ENCODE peak calls at places on chromosome 3, in six cellular contexts. X, R, J, P, C and U are unnamed samples. For H3K36me3 and H3K4me1, the result is how much of the 10 kb centered on the place peaks cover.

GRCh38 chr3:38370149-38370548 is 23.6 kb downstream of the XYLB start:
- DNase-seq in C (no peak), X (no peak), R (no peak), J (no peak), P (no peak), U (no peak)

GRCh38 chr3:149784064-149784704 is 8.2 kb downstream of the ANKUB1 start:
- DNase-seq in J (no peak), P (no peak), C (no peak), X (peak), R (no peak), U (no peak)

GRCh38 chr3:61740494-61740893 is 179.1 kb downstream of the PTPRG start:
- DNase-seq in J (no peak), P (no peak), X (no peak), C (no peak), R (no peak), U (no peak)

GRCh38 chr3:195031574-195032003 is 239.4 kb downstream of the XXYLT1 start:
- DNase-seq in P (no peak), R (no peak), C (no peak), J (no peak), X (no peak), U (no peak)

GRCh38 chr3:192169332-192169915 is 557.9 kb downstream of the FGF12 start:
- DNase-seq in C (no peak), J (no peak), P (no peak), X (no peak), R (no peak), U (no peak)

GRCh38 chr3:16849240-16849639 is 35.5 kb upstream of the PLCL2 start:
- DNase-seq in R (peak), J (peak), C (peak), P (peak), X (peak), U (peak)

GRCh38 chr3:44429459-44429858 is 48.0 kb downstream of the ZNF445 start:
- DNase-seq in X (no peak), P (no peak), R (no peak), J (no peak), C (no peak), U (no peak)

GRCh38 chr3:189947068-189947467 is 173.6 kb downstream of the P3H2 start:
- DNase-seq in X (no peak), R (no peak), J (no peak), C (no peak), P (no peak), U (no peak)

GRCh38 chr3:113606539-113607218 is 74.3 kb downstream of the SIDT1 start:
- DNase-seq in R (no peak), C (no peak), P (no peak), X (no peak), J (no peak), U (no peak)

GRCh38 chr3:111269782-111270181 is 198.2 kb downstream of the NECTIN3 start:
- DNase-seq in X (no peak), C (no peak), R (no peak), J (no peak), P (no peak), U (no peak)

DNA sequence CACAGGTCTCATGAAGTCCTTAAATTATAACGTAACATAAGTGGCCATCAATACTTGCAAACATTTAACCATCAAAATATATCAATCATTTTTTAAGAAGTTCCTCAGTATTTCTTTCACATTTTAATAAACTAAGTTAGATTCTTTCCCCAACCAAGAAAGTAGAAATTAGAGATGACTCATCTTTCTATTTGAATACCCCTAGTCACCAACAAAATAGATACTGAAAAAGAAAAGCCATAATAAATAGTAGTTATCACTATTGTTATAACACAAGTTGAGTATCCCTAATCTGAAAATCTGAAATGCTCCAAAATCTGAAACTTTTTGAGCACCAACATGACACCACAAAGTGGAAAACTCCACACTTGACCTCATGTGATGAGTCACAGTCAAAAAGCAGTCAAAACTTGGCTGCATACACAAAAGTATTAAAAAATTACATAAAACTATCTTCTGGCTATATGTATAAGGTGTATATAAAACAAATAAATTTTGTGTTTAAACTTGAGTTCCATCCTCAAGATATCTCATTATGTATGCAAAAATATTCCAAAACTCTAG is 3.7 kb downstream of the SHQ1 start:
- DNase-seq in P (no peak), C (no peak), R (no peak), X (peak), J (no peak), U (no peak)
- H3K36me3 ChIP-seq in P (under half), C (under half), R (under half), X (under half), J (under half), U (under half)

GRCh38 chr3:25456723-25457122 is 28.7 kb downstream of the RARB start:
- DNase-seq in J (no peak), P (no peak), C (no peak), R (no peak), X (no peak), U (no peak)

GRCh38 chr3:25458420-25458814 is 30.4 kb downstream of the RARB start:
- DNase-seq in X (no peak), P (no peak), J (no peak), R (no peak), C (no peak), U (no peak)

GRCh38 chr3:25455316-25456232 is 27.5 kb downstream of the RARB start:
- DNase-seq in P (peak), X (no peak), R (peak), J (no peak), C (no peak), U (no peak)

GRCh38 chr3:25460751-25461150 is 32.7 kb downstream of the RARB start:
- DNase-seq in P (no peak), J (no peak), R (no peak), C (no peak), X (no peak), U (no peak)

DNA sequence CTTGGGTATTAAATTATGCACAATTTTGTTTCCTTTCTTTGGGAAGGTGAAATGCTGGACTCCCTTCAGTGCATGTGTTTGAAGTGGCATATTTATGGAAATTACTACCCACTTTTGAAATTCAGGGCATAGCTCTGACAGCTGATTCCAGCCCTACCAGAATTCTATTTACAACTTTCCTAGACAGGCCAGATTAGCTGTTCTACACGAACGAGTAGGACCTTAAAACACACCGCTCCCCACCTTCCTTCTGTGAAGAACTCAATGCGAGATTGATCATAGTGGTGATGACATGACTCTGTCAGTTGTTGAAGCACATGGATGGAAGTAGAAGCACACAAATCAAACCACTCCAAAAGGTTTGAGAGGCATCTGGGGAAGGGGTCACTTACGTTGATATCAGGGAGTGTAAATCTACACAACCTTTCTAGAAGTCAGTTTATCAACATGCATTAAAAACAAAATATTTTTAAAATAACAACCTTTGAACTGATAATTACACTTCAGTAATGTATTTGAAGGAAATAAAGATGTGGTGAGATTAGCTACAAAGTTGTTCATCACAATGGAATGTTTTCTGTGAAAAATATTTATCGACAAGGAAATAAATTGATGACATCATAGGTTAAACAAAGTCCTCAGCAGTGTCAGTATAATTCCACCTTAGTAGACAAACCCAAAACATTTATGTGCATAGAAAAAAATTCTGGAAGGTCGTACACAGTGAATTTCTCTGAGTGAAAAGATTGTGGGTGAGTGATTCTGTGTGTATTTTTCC is 29.8 kb downstream of the RARB start:
- DNase-seq in J (no peak), R (no peak), X (peak), P (no peak), C (no peak), U (no peak)
- H3K27ac ChIP-seq in J (peak), R (peak), X (no peak), P (peak), C (no peak), U (peak)

DNA sequence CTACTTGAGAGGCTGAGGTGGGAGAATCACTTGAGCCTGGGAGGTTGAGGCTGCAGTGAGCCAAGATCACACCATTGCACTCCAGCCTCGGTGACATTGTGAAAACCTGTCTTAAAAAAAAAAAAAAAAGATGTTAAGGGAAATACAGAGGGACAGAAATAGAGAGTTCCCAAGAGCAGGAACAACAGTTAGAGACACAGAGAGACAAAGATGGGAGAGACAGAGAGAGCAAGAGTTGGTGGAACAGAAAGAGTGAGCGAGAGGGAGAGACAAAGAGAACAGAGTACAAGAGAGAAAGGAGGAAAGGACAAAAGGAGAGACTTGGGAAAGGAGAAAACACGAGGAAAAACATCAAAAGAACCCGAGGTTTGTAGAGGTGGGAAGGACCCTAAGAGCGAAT is 35.8 kb downstream of the BHLHE40 start:
- DNase-seq in R (no peak), C (no peak), J (no peak), X (no peak), P (no peak), U (no peak)
- H3K4me1 ChIP-seq in R (half or more), C (under half), J (under half), X (under half), P (under half), U (under half)

GRCh38 chr3:66400381-66401156 is 100.3 kb downstream of the LRIG1 start:
- DNase-seq in R (no peak), P (no peak), X (no peak), C (no peak), J (no peak), U (no peak)

GRCh38 chr3:66399529-66400232 is 101.1 kb downstream of the LRIG1 start:
- DNase-seq in R (no peak), P (no peak), J (no peak), C (no peak), X (no peak), U (no peak)

GRCh38 chr3:66397745-66398144 is 103.1 kb downstream of the LRIG1 start:
- DNase-seq in C (no peak), J (no peak), P (no peak), R (no peak), X (peak), U (no peak)

GRCh38 chr3:66396888-66397287 is 103.9 kb downstream of the LRIG1 start:
- DNase-seq in R (no peak), X (no peak), C (no peak), J (no peak), P (no peak), U (no peak)

GRCh38 chr3:66398228-66399025 is 102.4 kb downstream of the LRIG1 start:
- DNase-seq in J (no peak), X (peak), C (no peak), P (no peak), R (no peak), U (no peak)
- H3K36me3 ChIP-seq in J (under half), X (half or more), C (under half), P (under half), R (half or more), U (under half)

GRCh38 chr3:150783334-150783733 is 20.4 kb upstream of the SIAH2 start:
- DNase-seq in P (no peak), J (no peak), R (no peak), X (no peak), C (no peak), U (no peak)

GRCh38 chr3:150783920-150784746 is 21.2 kb upstream of the SIAH2 start:
- DNase-seq in P (no peak), X (no peak), J (no peak), R (no peak), C (no peak), U (no peak)

GRCh38 chr3:150784747-150785125 is 21.8 kb upstream of the SIAH2 start:
- DNase-seq in C (no peak), X (no peak), J (no peak), R (no peak), P (no peak), U (no peak)

GRCh38 chr3:150787741-150788370 is 24.9 kb upstream of the SIAH2 start:
- DNase-seq in R (peak), C (peak), X (peak), J (peak), P (peak), U (peak)

DNA sequence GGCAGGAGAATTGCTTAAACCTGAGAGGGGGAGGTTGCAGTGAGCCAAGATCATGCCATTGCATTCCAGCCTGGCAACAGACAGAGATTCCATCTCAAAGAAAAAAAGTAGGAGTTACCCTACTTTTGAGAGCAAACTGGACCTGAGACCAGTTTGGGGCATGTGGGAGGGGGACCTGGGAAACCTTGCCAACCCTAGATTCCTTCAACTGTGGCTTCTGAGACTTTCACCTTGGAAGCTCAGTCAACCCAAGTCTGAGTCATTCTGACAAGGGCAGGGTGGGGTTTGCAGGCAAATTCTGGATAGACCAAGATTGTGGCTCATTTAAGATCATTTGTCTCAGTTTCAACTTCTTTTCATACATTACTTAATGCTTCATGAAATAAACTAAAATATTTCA is 23.8 kb upstream of the SIAH2 start:
- DNase-seq in C (no peak), X (no peak), R (no peak), P (no peak), J (no peak), U (no peak)
- H3K27ac ChIP-seq in C (no peak), X (no peak), R (no peak), P (no peak), J (no peak), U (no peak)

DNA sequence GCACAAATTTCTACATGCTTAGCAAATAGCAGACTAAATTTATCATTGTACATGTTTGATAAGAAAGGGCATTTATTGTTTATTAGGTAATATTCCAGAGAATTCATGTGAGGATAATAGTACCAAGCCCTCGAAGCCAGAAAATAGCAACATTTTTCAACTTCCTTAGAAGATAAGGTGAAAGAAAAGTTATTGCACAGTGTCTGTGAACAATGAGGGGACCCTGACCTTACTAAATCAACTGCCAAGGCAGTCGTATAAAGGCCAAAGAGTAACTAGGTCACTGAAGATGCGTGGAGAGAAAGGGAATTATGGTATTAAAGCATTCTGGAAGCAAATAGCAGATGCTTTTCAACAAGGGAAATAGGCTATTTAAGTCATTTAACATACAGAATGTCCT is 20.3 kb upstream of the ARL6 start:
- DNase-seq in X (no peak), J (no peak), C (no peak), R (no peak), P (no peak), U (no peak)
- H3K4me1 ChIP-seq in X (under half), J (under half), C (under half), R (under half), P (under half), U (under half)

DNA sequence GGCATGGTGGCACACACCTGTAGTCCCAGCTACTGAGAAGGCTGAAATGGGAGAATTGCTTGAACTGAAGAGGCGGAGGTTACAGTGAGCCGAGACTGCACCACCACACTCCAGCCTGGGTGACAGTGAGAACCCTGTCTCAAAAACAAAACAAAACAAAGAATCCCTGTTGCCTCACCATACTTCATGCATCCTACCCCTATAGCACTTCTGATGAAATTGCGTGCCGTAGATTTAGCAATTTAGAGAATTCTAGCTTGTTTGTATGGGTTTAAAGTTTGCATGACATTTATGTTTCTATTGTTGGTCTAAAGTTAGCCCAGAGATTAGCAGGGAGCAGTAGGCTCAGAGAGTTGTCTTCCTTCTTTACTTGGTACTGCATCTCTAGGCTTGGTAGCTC is 7.8 kb downstream of the RAB5A start:
- DNase-seq in P (no peak), X (no peak), R (no peak), C (no peak), J (no peak), U (no peak)
- H3K36me3 ChIP-seq in P (half or more), X (under half), R (under half), C (under half), J (under half), U (under half)